ENCODE peak calls at places on chromosomes 5 and 9, in eight cellular contexts. One of them, this sample, is unnamed.

GRCh38 chr9:7976856-7977255 is 177.3 kb upstream of the DMAC1 start:
- DNase-seq in GM12865: no peak
- DNase-seq in cardiac muscle cell: no peak
- DNase-seq in GM10248: no peak
- DNase-seq in progenitor cell of endocrine pancreas: no peak
- DNase-seq in osteocyte: no peak
- DNase-seq in fibroblast of the aortic adventitia: no peak
- DNase-seq in SK-N-SH: no peak
- DNase-seq in this sample: no peak

GRCh38 chr5:112957970-112958773 is 18.4 kb upstream of the DCP2 start:
- DNase-seq in GM12865: peak; percentile 75
- DNase-seq in cardiac muscle cell: peak; percentile 93
- DNase-seq in GM10248: peak; percentile 38
- DNase-seq in progenitor cell of endocrine pancreas: no peak
- DNase-seq in osteocyte: no peak
- DNase-seq in fibroblast of the aortic adventitia: peak; percentile 96
- DNase-seq in SK-N-SH: no peak
- DNase-seq in this sample: no peak

GRCh38 chr5:140725799-140726471 is 25.7 kb downstream of the ZMAT2 start:
- DNase-seq in GM12865: peak; percentile 94
- DNase-seq in cardiac muscle cell: peak; percentile 91
- DNase-seq in GM10248: peak; percentile 58
- DNase-seq in progenitor cell of endocrine pancreas: peak; percentile 50
- DNase-seq in osteocyte: peak; percentile 87
- DNase-seq in fibroblast of the aortic adventitia: peak; percentile 94
- DNase-seq in SK-N-SH: peak; percentile 62
- DNase-seq in this sample: peak; percentile 45

GRCh38 chr9:74846771-74847170 is 41.0 kb downstream of the TRPM6 start:
- DNase-seq in GM12865: no peak
- DNase-seq in cardiac muscle cell: no peak
- DNase-seq in GM10248: no peak
- DNase-seq in progenitor cell of endocrine pancreas: no peak
- DNase-seq in osteocyte: no peak
- DNase-seq in fibroblast of the aortic adventitia: no peak
- DNase-seq in SK-N-SH: no peak
- DNase-seq in this sample: no peak

GRCh38 chr5:28743362-28743761 is 1705.0 kb upstream of the CDH9 start:
- DNase-seq in GM12865: no peak
- DNase-seq in cardiac muscle cell: no peak
- DNase-seq in GM10248: no peak
- DNase-seq in progenitor cell of endocrine pancreas: no peak
- DNase-seq in osteocyte: no peak
- DNase-seq in fibroblast of the aortic adventitia: no peak
- DNase-seq in SK-N-SH: no peak
- DNase-seq in this sample: no peak

GRCh38 chr9:14994738-14995137 is 84.5 kb upstream of the FREM1 start:
- DNase-seq in GM12865: no peak
- DNase-seq in cardiac muscle cell: no peak
- DNase-seq in GM10248: no peak
- DNase-seq in progenitor cell of endocrine pancreas: no peak
- DNase-seq in osteocyte: no peak
- DNase-seq in fibroblast of the aortic adventitia: no peak
- DNase-seq in SK-N-SH: no peak
- DNase-seq in this sample: no peak

GRCh38 chr9:125646222-125647100 is 60.5 kb downstream of the MAPKAP1 start:
- DNase-seq in GM12865: peak; percentile 47
- DNase-seq in cardiac muscle cell: peak; percentile 40
- DNase-seq in GM10248: no peak
- DNase-seq in progenitor cell of endocrine pancreas: no peak
- DNase-seq in osteocyte: no peak
- DNase-seq in fibroblast of the aortic adventitia: peak; percentile 44
- DNase-seq in SK-N-SH: peak; percentile 45
- DNase-seq in this sample: no peak

GRCh38 chr9:131968632-131969031 is 111.0 kb downstream of the MED27 start:
- DNase-seq in GM12865: no peak
- DNase-seq in cardiac muscle cell: no peak
- DNase-seq in GM10248: no peak
- DNase-seq in progenitor cell of endocrine pancreas: no peak
- DNase-seq in osteocyte: no peak
- DNase-seq in fibroblast of the aortic adventitia: no peak
- DNase-seq in SK-N-SH: no peak
- DNase-seq in this sample: no peak

GRCh38 chr5:122142480-122142879 is 13.1 kb downstream of the ZNF474 start:
- DNase-seq in GM12865: no peak
- DNase-seq in cardiac muscle cell: no peak
- DNase-seq in GM10248: no peak
- DNase-seq in progenitor cell of endocrine pancreas: no peak
- DNase-seq in osteocyte: no peak
- DNase-seq in fibroblast of the aortic adventitia: no peak
- DNase-seq in SK-N-SH: no peak
- DNase-seq in this sample: no peak

GRCh38 chr5:167158588-167158987 is 1132.9 kb upstream of the WWC1 start:
- DNase-seq in GM12865: no peak
- DNase-seq in cardiac muscle cell: no peak
- DNase-seq in GM10248: no peak
- DNase-seq in progenitor cell of endocrine pancreas: no peak
- DNase-seq in osteocyte: no peak
- DNase-seq in fibroblast of the aortic adventitia: no peak
- DNase-seq in SK-N-SH: no peak
- DNase-seq in this sample: no peak

GRCh38 chr5:167156446-167156845 is 1135.0 kb upstream of the WWC1 start:
- DNase-seq in GM12865: no peak
- DNase-seq in cardiac muscle cell: no peak
- DNase-seq in GM10248: no peak
- DNase-seq in progenitor cell of endocrine pancreas: no peak
- DNase-seq in osteocyte: no peak
- DNase-seq in fibroblast of the aortic adventitia: no peak
- DNase-seq in SK-N-SH: no peak
- DNase-seq in this sample: no peak

GRCh38 chr5:167152561-167152960 is 1138.9 kb upstream of the WWC1 start:
- DNase-seq in GM12865: no peak
- DNase-seq in cardiac muscle cell: no peak
- DNase-seq in GM10248: no peak
- DNase-seq in progenitor cell of endocrine pancreas: no peak
- DNase-seq in osteocyte: no peak
- DNase-seq in fibroblast of the aortic adventitia: no peak
- DNase-seq in SK-N-SH: no peak
- DNase-seq in this sample: no peak

GRCh38 chr5:167160388-167160787 is 1131.1 kb upstream of the WWC1 start:
- DNase-seq in GM12865: no peak
- DNase-seq in cardiac muscle cell: no peak
- DNase-seq in GM10248: no peak
- DNase-seq in progenitor cell of endocrine pancreas: no peak
- DNase-seq in osteocyte: no peak
- DNase-seq in fibroblast of the aortic adventitia: no peak
- DNase-seq in SK-N-SH: no peak
- DNase-seq in this sample: no peak

GRCh38 chr5:167155387-167156051 is 1135.9 kb upstream of the WWC1 start:
- DNase-seq in GM12865: no peak
- DNase-seq in cardiac muscle cell: no peak
- DNase-seq in GM10248: no peak
- DNase-seq in progenitor cell of endocrine pancreas: no peak
- DNase-seq in osteocyte: no peak
- DNase-seq in fibroblast of the aortic adventitia: no peak
- DNase-seq in SK-N-SH: no peak
- DNase-seq in this sample: no peak
- TF ChIP-seq CTCF in GM12865: no peak
- TF ChIP-seq CTCF in cardiac muscle cell: no peak
- TF ChIP-seq CTCF in GM10248: no peak
- TF ChIP-seq CTCF in progenitor cell of endocrine pancreas: no peak
- TF ChIP-seq CTCF in osteocyte: no peak
- TF ChIP-seq CTCF in fibroblast of the aortic adventitia: no peak
- TF ChIP-seq CTCF in SK-N-SH: no peak
- TF ChIP-seq CTCF in this sample: no peak

GRCh38 chr5:125894383-125894782 is 528.8 kb upstream of the GRAMD2B start:
- DNase-seq in GM12865: peak; percentile 9
- DNase-seq in cardiac muscle cell: peak; percentile 49
- DNase-seq in GM10248: no peak
- DNase-seq in progenitor cell of endocrine pancreas: no peak
- DNase-seq in osteocyte: no peak
- DNase-seq in fibroblast of the aortic adventitia: peak; percentile 70
- DNase-seq in SK-N-SH: no peak
- DNase-seq in this sample: no peak

GRCh38 chr5:125899006-125899405 is 524.2 kb upstream of the GRAMD2B start:
- DNase-seq in GM12865: no peak
- DNase-seq in cardiac muscle cell: no peak
- DNase-seq in GM10248: no peak
- DNase-seq in progenitor cell of endocrine pancreas: no peak
- DNase-seq in osteocyte: no peak
- DNase-seq in fibroblast of the aortic adventitia: no peak
- DNase-seq in SK-N-SH: no peak
- DNase-seq in this sample: no peak

GRCh38 chr5:125896381-125896780 is 526.8 kb upstream of the GRAMD2B start:
- DNase-seq in GM12865: no peak
- DNase-seq in cardiac muscle cell: no peak
- DNase-seq in GM10248: no peak
- DNase-seq in progenitor cell of endocrine pancreas: no peak
- DNase-seq in osteocyte: no peak
- DNase-seq in fibroblast of the aortic adventitia: no peak
- DNase-seq in SK-N-SH: no peak
- DNase-seq in this sample: no peak

GRCh38 chr5:125891326-125891725 is 531.9 kb upstream of the GRAMD2B start:
- DNase-seq in GM12865: no peak
- DNase-seq in cardiac muscle cell: no peak
- DNase-seq in GM10248: no peak
- DNase-seq in progenitor cell of endocrine pancreas: no peak
- DNase-seq in osteocyte: no peak
- DNase-seq in fibroblast of the aortic adventitia: no peak
- DNase-seq in SK-N-SH: no peak
- DNase-seq in this sample: no peak

GRCh38 chr5:125897068-125897467 is 526.1 kb upstream of the GRAMD2B start:
- DNase-seq in GM12865: no peak
- DNase-seq in cardiac muscle cell: no peak
- DNase-seq in GM10248: no peak
- DNase-seq in progenitor cell of endocrine pancreas: no peak
- DNase-seq in osteocyte: no peak
- DNase-seq in fibroblast of the aortic adventitia: no peak
- DNase-seq in SK-N-SH: no peak
- DNase-seq in this sample: no peak
- TF ChIP-seq CTCF in GM12865: no peak
- TF ChIP-seq CTCF in cardiac muscle cell: no peak
- TF ChIP-seq CTCF in GM10248: no peak
- TF ChIP-seq CTCF in progenitor cell of endocrine pancreas: no peak
- TF ChIP-seq CTCF in osteocyte: no peak
- TF ChIP-seq CTCF in fibroblast of the aortic adventitia: no peak
- TF ChIP-seq CTCF in SK-N-SH: no peak
- TF ChIP-seq CTCF in this sample: no peak

GRCh38 chr5:149150457-149150856 is 9.2 kb downstream of the ABLIM3 start:
- DNase-seq in GM12865: no peak
- DNase-seq in cardiac muscle cell: peak; percentile 72
- DNase-seq in GM10248: no peak
- DNase-seq in progenitor cell of endocrine pancreas: no peak
- DNase-seq in osteocyte: no peak
- DNase-seq in fibroblast of the aortic adventitia: peak; percentile 82
- DNase-seq in SK-N-SH: no peak
- DNase-seq in this sample: no peak

GRCh38 chr5:149153193-149153750 is 12.0 kb downstream of the ABLIM3 start:
- DNase-seq in GM12865: no peak
- DNase-seq in cardiac muscle cell: no peak
- DNase-seq in GM10248: no peak
- DNase-seq in progenitor cell of endocrine pancreas: no peak
- DNase-seq in osteocyte: no peak
- DNase-seq in fibroblast of the aortic adventitia: no peak
- DNase-seq in SK-N-SH: no peak
- DNase-seq in this sample: no peak

GRCh38 chr5:149152317-149152746 is 11.0 kb downstream of the ABLIM3 start:
- DNase-seq in GM12865: no peak
- DNase-seq in cardiac muscle cell: peak; percentile 40
- DNase-seq in GM10248: no peak
- DNase-seq in progenitor cell of endocrine pancreas: no peak
- DNase-seq in osteocyte: no peak
- DNase-seq in fibroblast of the aortic adventitia: peak; percentile 41
- DNase-seq in SK-N-SH: no peak
- DNase-seq in this sample: no peak

GRCh38 chr5:149149942-149150341 is 8.6 kb downstream of the ABLIM3 start:
- DNase-seq in GM12865: no peak
- DNase-seq in cardiac muscle cell: peak; percentile 21
- DNase-seq in GM10248: no peak
- DNase-seq in progenitor cell of endocrine pancreas: no peak
- DNase-seq in osteocyte: no peak
- DNase-seq in fibroblast of the aortic adventitia: no peak
- DNase-seq in SK-N-SH: no peak
- DNase-seq in this sample: no peak

GRCh38 chr5:149151717-149152116 is 10.4 kb downstream of the ABLIM3 start:
- DNase-seq in GM12865: no peak
- DNase-seq in cardiac muscle cell: peak; percentile 27
- DNase-seq in GM10248: no peak
- DNase-seq in progenitor cell of endocrine pancreas: no peak
- DNase-seq in osteocyte: no peak
- DNase-seq in fibroblast of the aortic adventitia: no peak
- DNase-seq in SK-N-SH: no peak
- DNase-seq in this sample: no peak
- TF ChIP-seq CTCF in GM12865: no peak
- TF ChIP-seq CTCF in cardiac muscle cell: peak; percentile 20
- TF ChIP-seq CTCF in GM10248: no peak
- TF ChIP-seq CTCF in progenitor cell of endocrine pancreas: peak; percentile 38
- TF ChIP-seq CTCF in osteocyte: peak; percentile 15
- TF ChIP-seq CTCF in fibroblast of the aortic adventitia: peak; percentile 30
- TF ChIP-seq CTCF in SK-N-SH: peak; percentile 50
- TF ChIP-seq CTCF in this sample: no peak

GRCh38 chr5:43039468-43040286 is 442 bp downstream of the ANXA2R start:
- DNase-seq in GM12865: peak; percentile 56
- DNase-seq in cardiac muscle cell: peak; percentile 91
- DNase-seq in GM10248: no peak
- DNase-seq in progenitor cell of endocrine pancreas: no peak
- DNase-seq in osteocyte: peak; percentile 91
- DNase-seq in fibroblast of the aortic adventitia: peak; percentile 83
- DNase-seq in SK-N-SH: peak; percentile 40
- DNase-seq in this sample: peak; percentile 57
- TF ChIP-seq CTCF in GM12865: peak; percentile 8
- TF ChIP-seq CTCF in cardiac muscle cell: no peak
- TF ChIP-seq CTCF in GM10248: peak; percentile 42
- TF ChIP-seq CTCF in progenitor cell of endocrine pancreas: peak; percentile 29
- TF ChIP-seq CTCF in osteocyte: peak; percentile 41
- TF ChIP-seq CTCF in fibroblast of the aortic adventitia: no peak
- TF ChIP-seq CTCF in SK-N-SH: peak; percentile 40
- TF ChIP-seq CTCF in this sample: no peak

DNA sequence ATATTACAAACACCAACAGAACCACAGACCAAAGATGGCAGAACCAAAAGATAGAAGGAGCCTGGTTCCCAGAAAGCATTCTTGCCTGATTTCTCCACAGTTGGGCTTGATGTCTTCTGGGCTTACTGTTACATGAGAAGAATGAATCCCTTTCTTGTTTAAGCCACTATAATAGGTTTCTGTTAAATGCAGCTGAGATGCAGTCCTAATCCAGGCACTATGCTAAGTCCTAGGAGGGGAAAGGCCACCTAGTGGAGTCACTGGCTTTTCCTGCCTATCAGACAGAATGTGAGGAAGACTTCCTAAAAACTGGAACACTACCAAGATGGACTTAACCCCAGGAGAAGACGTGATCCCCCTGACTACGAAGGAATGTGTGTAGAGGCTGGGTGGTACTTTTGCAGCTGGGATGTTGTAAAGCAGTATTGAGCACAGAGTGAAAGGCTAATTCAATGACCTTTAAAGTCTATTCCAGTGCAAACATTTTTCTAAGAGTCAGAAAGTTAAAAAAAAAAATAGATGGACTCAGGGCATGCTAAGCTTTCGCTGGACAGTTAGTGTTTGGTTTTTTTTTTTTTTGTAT is 34.3 kb upstream of the FSD1L start:
- DNase-seq in GM12865: no peak
- DNase-seq in cardiac muscle cell: peak; percentile 61
- DNase-seq in GM10248: no peak
- DNase-seq in progenitor cell of endocrine pancreas: no peak
- DNase-seq in osteocyte: no peak
- DNase-seq in fibroblast of the aortic adventitia: peak; percentile 59
- DNase-seq in SK-N-SH: peak; percentile 31
- DNase-seq in this sample: no peak
- TF ChIP-seq CTCF in GM12865: no peak
- TF ChIP-seq CTCF in cardiac muscle cell: peak; percentile 44
- TF ChIP-seq CTCF in GM10248: peak; percentile 25
- TF ChIP-seq CTCF in progenitor cell of endocrine pancreas: peak; percentile 45
- TF ChIP-seq CTCF in osteocyte: peak; percentile 51
- TF ChIP-seq CTCF in fibroblast of the aortic adventitia: peak; percentile 60
- TF ChIP-seq CTCF in SK-N-SH: peak; percentile 51
- TF ChIP-seq CTCF in this sample: no peak

This sample was measured in natural killer cell.